ENCODE peak calls at places on chromosome 12, in nine cellular contexts. One of them, this sample, is unnamed.
A peak's percentile ranks its signal among the peaks of the same experiment; 100 is the strongest.

GRCh38 chr12:124867389-124867930 is 3.8 kb upstream of the SCARB1 start:
- DNase-seq in stimulated activated CD8-positive, alpha-beta memory T cell treated with anti-CD3 and anti-CD28 coated beads, Interleukin-4, amount 100 ng/mL, for 24 hours: no peak
- DNase-seq in NCI-H2029: no peak
- DNase-seq in EL: peak; percentile 33
- DNase-seq in naive thymus-derived CD8-positive, alpha-beta T cell: no peak
- DNase-seq in NCI-H1092: no peak
- DNase-seq in stimulated activated CD4-positive, alpha-beta T cell treated with anti-CD3 and anti-CD28 coated beads, TNF-alpha, amount 100 ng/mL, for 48 hours: no peak
- DNase-seq in NCI-H146: no peak
- DNase-seq in HTR-8/SVneo: no peak
- DNase-seq in this sample: peak; percentile 42

GRCh38 chr12:108649668-108650067 is 16.0 kb upstream of the SELPLG start:
- DNase-seq in stimulated activated CD8-positive, alpha-beta memory T cell treated with anti-CD3 and anti-CD28 coated beads, Interleukin-4, amount 100 ng/mL, for 24 hours: no peak
- DNase-seq in NCI-H2029: no peak
- DNase-seq in EL: peak; percentile 93
- DNase-seq in naive thymus-derived CD8-positive, alpha-beta T cell: no peak
- DNase-seq in NCI-H1092: no peak
- DNase-seq in stimulated activated CD4-positive, alpha-beta T cell treated with anti-CD3 and anti-CD28 coated beads, TNF-alpha, amount 100 ng/mL, for 48 hours: no peak
- DNase-seq in NCI-H146: no peak
- DNase-seq in HTR-8/SVneo: peak; percentile 59
- DNase-seq in this sample: peak; percentile 49

GRCh38 chr12:116594325-116595038 is 35.3 kb downstream of the MAP1LC3B2 start:
- DNase-seq in stimulated activated CD8-positive, alpha-beta memory T cell treated with anti-CD3 and anti-CD28 coated beads, Interleukin-4, amount 100 ng/mL, for 24 hours: peak; percentile 18
- DNase-seq in NCI-H2029: no peak
- DNase-seq in EL: no peak
- DNase-seq in naive thymus-derived CD8-positive, alpha-beta T cell: peak; percentile 31
- DNase-seq in NCI-H1092: no peak
- DNase-seq in stimulated activated CD4-positive, alpha-beta T cell treated with anti-CD3 and anti-CD28 coated beads, TNF-alpha, amount 100 ng/mL, for 48 hours: peak; percentile 15
- DNase-seq in NCI-H146: no peak
- DNase-seq in HTR-8/SVneo: no peak
- DNase-seq in this sample: no peak

GRCh38 chr12:6965026-6965661 is 5.3 kb downstream of the PHB2 start:
- DNase-seq in stimulated activated CD8-positive, alpha-beta memory T cell treated with anti-CD3 and anti-CD28 coated beads, Interleukin-4, amount 100 ng/mL, for 24 hours: peak; percentile 81
- DNase-seq in NCI-H2029: peak; percentile 80
- DNase-seq in EL: peak; percentile 78
- DNase-seq in naive thymus-derived CD8-positive, alpha-beta T cell: peak; percentile 77
- DNase-seq in NCI-H1092: peak; percentile 35
- DNase-seq in stimulated activated CD4-positive, alpha-beta T cell treated with anti-CD3 and anti-CD28 coated beads, TNF-alpha, amount 100 ng/mL, for 48 hours: peak; percentile 73
- DNase-seq in NCI-H146: peak; percentile 97
- DNase-seq in HTR-8/SVneo: peak; percentile 88
- DNase-seq in this sample: peak; percentile 78

GRCh38 chr12:108843187-108843586 is 14.2 kb downstream of the SSH1 start:
- DNase-seq in stimulated activated CD8-positive, alpha-beta memory T cell treated with anti-CD3 and anti-CD28 coated beads, Interleukin-4, amount 100 ng/mL, for 24 hours: no peak
- DNase-seq in NCI-H2029: no peak
- DNase-seq in EL: no peak
- DNase-seq in naive thymus-derived CD8-positive, alpha-beta T cell: no peak
- DNase-seq in NCI-H1092: no peak
- DNase-seq in stimulated activated CD4-positive, alpha-beta T cell treated with anti-CD3 and anti-CD28 coated beads, TNF-alpha, amount 100 ng/mL, for 48 hours: no peak
- DNase-seq in NCI-H146: no peak
- DNase-seq in HTR-8/SVneo: no peak
- DNase-seq in this sample: no peak

GRCh38 chr12:3351731-3352130 is 139.3 kb upstream of the PRMT8 start:
- DNase-seq in stimulated activated CD8-positive, alpha-beta memory T cell treated with anti-CD3 and anti-CD28 coated beads, Interleukin-4, amount 100 ng/mL, for 24 hours: no peak
- DNase-seq in NCI-H2029: no peak
- DNase-seq in EL: no peak
- DNase-seq in naive thymus-derived CD8-positive, alpha-beta T cell: no peak
- DNase-seq in NCI-H1092: no peak
- DNase-seq in stimulated activated CD4-positive, alpha-beta T cell treated with anti-CD3 and anti-CD28 coated beads, TNF-alpha, amount 100 ng/mL, for 48 hours: no peak
- DNase-seq in NCI-H146: no peak
- DNase-seq in HTR-8/SVneo: no peak
- DNase-seq in this sample: no peak

GRCh38 chr12:96906498-96906848 is 584 bp upstream of the NEDD1 start:
- DNase-seq in stimulated activated CD8-positive, alpha-beta memory T cell treated with anti-CD3 and anti-CD28 coated beads, Interleukin-4, amount 100 ng/mL, for 24 hours: no peak
- DNase-seq in NCI-H2029: no peak
- DNase-seq in EL: no peak
- DNase-seq in naive thymus-derived CD8-positive, alpha-beta T cell: no peak
- DNase-seq in NCI-H1092: no peak
- DNase-seq in stimulated activated CD4-positive, alpha-beta T cell treated with anti-CD3 and anti-CD28 coated beads, TNF-alpha, amount 100 ng/mL, for 48 hours: no peak
- DNase-seq in NCI-H146: peak; percentile 31
- DNase-seq in HTR-8/SVneo: no peak
- DNase-seq in this sample: no peak

GRCh38 chr12:14394317-14395058 is 29.0 kb downstream of the ATF7IP start:
- DNase-seq in stimulated activated CD8-positive, alpha-beta memory T cell treated with anti-CD3 and anti-CD28 coated beads, Interleukin-4, amount 100 ng/mL, for 24 hours: no peak
- DNase-seq in NCI-H2029: peak; percentile 76
- DNase-seq in EL: peak; percentile 75
- DNase-seq in naive thymus-derived CD8-positive, alpha-beta T cell: no peak
- DNase-seq in NCI-H1092: peak; percentile 10
- DNase-seq in stimulated activated CD4-positive, alpha-beta T cell treated with anti-CD3 and anti-CD28 coated beads, TNF-alpha, amount 100 ng/mL, for 48 hours: no peak
- DNase-seq in NCI-H146: peak; percentile 65
- DNase-seq in HTR-8/SVneo: peak; percentile 38
- DNase-seq in this sample: peak; percentile 81

GRCh38 chr12:68250454-68250853 is 3.0 kb downstream of the IL22 start:
- DNase-seq in stimulated activated CD8-positive, alpha-beta memory T cell treated with anti-CD3 and anti-CD28 coated beads, Interleukin-4, amount 100 ng/mL, for 24 hours: no peak
- DNase-seq in NCI-H2029: no peak
- DNase-seq in EL: no peak
- DNase-seq in naive thymus-derived CD8-positive, alpha-beta T cell: no peak
- DNase-seq in NCI-H1092: no peak
- DNase-seq in stimulated activated CD4-positive, alpha-beta T cell treated with anti-CD3 and anti-CD28 coated beads, TNF-alpha, amount 100 ng/mL, for 48 hours: no peak
- DNase-seq in NCI-H146: no peak
- DNase-seq in HTR-8/SVneo: no peak
- DNase-seq in this sample: no peak

GRCh38 chr12:84411031-84411430 is 501.6 kb downstream of the SLC6A15 start:
- DNase-seq in stimulated activated CD8-positive, alpha-beta memory T cell treated with anti-CD3 and anti-CD28 coated beads, Interleukin-4, amount 100 ng/mL, for 24 hours: no peak
- DNase-seq in NCI-H2029: no peak
- DNase-seq in EL: no peak
- DNase-seq in naive thymus-derived CD8-positive, alpha-beta T cell: no peak
- DNase-seq in NCI-H1092: no peak
- DNase-seq in stimulated activated CD4-positive, alpha-beta T cell treated with anti-CD3 and anti-CD28 coated beads, TNF-alpha, amount 100 ng/mL, for 48 hours: no peak
- DNase-seq in NCI-H146: no peak
- DNase-seq in HTR-8/SVneo: no peak
- DNase-seq in this sample: no peak

GRCh38 chr12:50401383-50402155 is 884 bp downstream of the LARP4 start:
- DNase-seq in stimulated activated CD8-positive, alpha-beta memory T cell treated with anti-CD3 and anti-CD28 coated beads, Interleukin-4, amount 100 ng/mL, for 24 hours: no peak
- DNase-seq in NCI-H2029: no peak
- DNase-seq in EL: peak; percentile 46
- DNase-seq in naive thymus-derived CD8-positive, alpha-beta T cell: no peak
- DNase-seq in NCI-H1092: no peak
- DNase-seq in stimulated activated CD4-positive, alpha-beta T cell treated with anti-CD3 and anti-CD28 coated beads, TNF-alpha, amount 100 ng/mL, for 48 hours: no peak
- DNase-seq in NCI-H146: peak; percentile 7
- DNase-seq in HTR-8/SVneo: no peak
- DNase-seq in this sample: no peak

GRCh38 chr12:85559127-85559526 is 277.1 kb downstream of the RASSF9 start:
- DNase-seq in stimulated activated CD8-positive, alpha-beta memory T cell treated with anti-CD3 and anti-CD28 coated beads, Interleukin-4, amount 100 ng/mL, for 24 hours: no peak
- DNase-seq in NCI-H2029: no peak
- DNase-seq in EL: no peak
- DNase-seq in naive thymus-derived CD8-positive, alpha-beta T cell: no peak
- DNase-seq in NCI-H1092: no peak
- DNase-seq in stimulated activated CD4-positive, alpha-beta T cell treated with anti-CD3 and anti-CD28 coated beads, TNF-alpha, amount 100 ng/mL, for 48 hours: no peak
- DNase-seq in NCI-H146: no peak
- DNase-seq in HTR-8/SVneo: no peak
- DNase-seq in this sample: no peak

GRCh38 chr12:121022713-121023112 is 6.4 kb upstream of the C12orf43 start:
- DNase-seq in stimulated activated CD8-positive, alpha-beta memory T cell treated with anti-CD3 and anti-CD28 coated beads, Interleukin-4, amount 100 ng/mL, for 24 hours: no peak
- DNase-seq in NCI-H2029: no peak
- DNase-seq in EL: no peak
- DNase-seq in naive thymus-derived CD8-positive, alpha-beta T cell: no peak
- DNase-seq in NCI-H1092: no peak
- DNase-seq in stimulated activated CD4-positive, alpha-beta T cell treated with anti-CD3 and anti-CD28 coated beads, TNF-alpha, amount 100 ng/mL, for 48 hours: no peak
- DNase-seq in NCI-H146: no peak
- DNase-seq in HTR-8/SVneo: no peak
- DNase-seq in this sample: no peak

GRCh38 chr12:106459124-106459523 is 101.6 kb downstream of the POLR3B start:
- DNase-seq in stimulated activated CD8-positive, alpha-beta memory T cell treated with anti-CD3 and anti-CD28 coated beads, Interleukin-4, amount 100 ng/mL, for 24 hours: no peak
- DNase-seq in NCI-H2029: no peak
- DNase-seq in EL: no peak
- DNase-seq in naive thymus-derived CD8-positive, alpha-beta T cell: no peak
- DNase-seq in NCI-H1092: no peak
- DNase-seq in stimulated activated CD4-positive, alpha-beta T cell treated with anti-CD3 and anti-CD28 coated beads, TNF-alpha, amount 100 ng/mL, for 48 hours: no peak
- DNase-seq in NCI-H146: no peak
- DNase-seq in HTR-8/SVneo: no peak
- DNase-seq in this sample: no peak

GRCh38 chr12:110929818-110930217 is 9.4 kb upstream of the MYL2 start:
- DNase-seq in stimulated activated CD8-positive, alpha-beta memory T cell treated with anti-CD3 and anti-CD28 coated beads, Interleukin-4, amount 100 ng/mL, for 24 hours: no peak
- DNase-seq in NCI-H2029: no peak
- DNase-seq in EL: no peak
- DNase-seq in naive thymus-derived CD8-positive, alpha-beta T cell: no peak
- DNase-seq in NCI-H1092: no peak
- DNase-seq in stimulated activated CD4-positive, alpha-beta T cell treated with anti-CD3 and anti-CD28 coated beads, TNF-alpha, amount 100 ng/mL, for 48 hours: no peak
- DNase-seq in NCI-H146: no peak
- DNase-seq in HTR-8/SVneo: no peak
- DNase-seq in this sample: no peak

GRCh38 chr12:124408822-124409517 is 114.1 kb downstream of the RFLNA start:
- DNase-seq in stimulated activated CD8-positive, alpha-beta memory T cell treated with anti-CD3 and anti-CD28 coated beads, Interleukin-4, amount 100 ng/mL, for 24 hours: no peak
- DNase-seq in NCI-H2029: no peak
- DNase-seq in EL: no peak
- DNase-seq in naive thymus-derived CD8-positive, alpha-beta T cell: no peak
- DNase-seq in NCI-H1092: no peak
- DNase-seq in stimulated activated CD4-positive, alpha-beta T cell treated with anti-CD3 and anti-CD28 coated beads, TNF-alpha, amount 100 ng/mL, for 48 hours: no peak
- DNase-seq in NCI-H146: no peak
- DNase-seq in HTR-8/SVneo: no peak
- DNase-seq in this sample: no peak

GRCh38 chr12:77578471-77579262 is 252.0 kb upstream of the NAV3 start:
- DNase-seq in stimulated activated CD8-positive, alpha-beta memory T cell treated with anti-CD3 and anti-CD28 coated beads, Interleukin-4, amount 100 ng/mL, for 24 hours: no peak
- DNase-seq in NCI-H2029: no peak
- DNase-seq in EL: no peak
- DNase-seq in naive thymus-derived CD8-positive, alpha-beta T cell: no peak
- DNase-seq in NCI-H1092: no peak
- DNase-seq in stimulated activated CD4-positive, alpha-beta T cell treated with anti-CD3 and anti-CD28 coated beads, TNF-alpha, amount 100 ng/mL, for 48 hours: no peak
- DNase-seq in NCI-H146: peak; percentile 13
- DNase-seq in HTR-8/SVneo: no peak
- DNase-seq in this sample: no peak

GRCh38 chr12:11906284-11906935 is 164.3 kb upstream of the BCL2L14 start:
- DNase-seq in stimulated activated CD8-positive, alpha-beta memory T cell treated with anti-CD3 and anti-CD28 coated beads, Interleukin-4, amount 100 ng/mL, for 24 hours: no peak
- DNase-seq in NCI-H2029: no peak
- DNase-seq in EL: peak; percentile 75
- DNase-seq in naive thymus-derived CD8-positive, alpha-beta T cell: no peak
- DNase-seq in NCI-H1092: no peak
- DNase-seq in stimulated activated CD4-positive, alpha-beta T cell treated with anti-CD3 and anti-CD28 coated beads, TNF-alpha, amount 100 ng/mL, for 48 hours: no peak
- DNase-seq in NCI-H146: no peak
- DNase-seq in HTR-8/SVneo: no peak
- DNase-seq in this sample: no peak

GRCh38 chr12:128047266-128048060 is 219.5 kb upstream of the TMEM132C start:
- DNase-seq in stimulated activated CD8-positive, alpha-beta memory T cell treated with anti-CD3 and anti-CD28 coated beads, Interleukin-4, amount 100 ng/mL, for 24 hours: no peak
- DNase-seq in NCI-H2029: no peak
- DNase-seq in EL: no peak
- DNase-seq in naive thymus-derived CD8-positive, alpha-beta T cell: no peak
- DNase-seq in NCI-H1092: no peak
- DNase-seq in stimulated activated CD4-positive, alpha-beta T cell treated with anti-CD3 and anti-CD28 coated beads, TNF-alpha, amount 100 ng/mL, for 48 hours: no peak
- DNase-seq in NCI-H146: no peak
- DNase-seq in HTR-8/SVneo: no peak
- DNase-seq in this sample: no peak

GRCh38 chr12:15364221-15365170 is 42.2 kb downstream of the PTPRO start:
- DNase-seq in stimulated activated CD8-positive, alpha-beta memory T cell treated with anti-CD3 and anti-CD28 coated beads, Interleukin-4, amount 100 ng/mL, for 24 hours: no peak
- DNase-seq in NCI-H2029: no peak
- DNase-seq in EL: no peak
- DNase-seq in naive thymus-derived CD8-positive, alpha-beta T cell: no peak
- DNase-seq in NCI-H1092: no peak
- DNase-seq in stimulated activated CD4-positive, alpha-beta T cell treated with anti-CD3 and anti-CD28 coated beads, TNF-alpha, amount 100 ng/mL, for 48 hours: no peak
- DNase-seq in NCI-H146: peak; percentile 48
- DNase-seq in HTR-8/SVneo: no peak
- DNase-seq in this sample: peak; percentile 72

GRCh38 chr12:98863167-98863566 is 218.1 kb downstream of the APAF1 start:
- DNase-seq in stimulated activated CD8-positive, alpha-beta memory T cell treated with anti-CD3 and anti-CD28 coated beads, Interleukin-4, amount 100 ng/mL, for 24 hours: no peak
- DNase-seq in NCI-H2029: no peak
- DNase-seq in EL: no peak
- DNase-seq in naive thymus-derived CD8-positive, alpha-beta T cell: no peak
- DNase-seq in NCI-H1092: no peak
- DNase-seq in stimulated activated CD4-positive, alpha-beta T cell treated with anti-CD3 and anti-CD28 coated beads, TNF-alpha, amount 100 ng/mL, for 48 hours: no peak
- DNase-seq in NCI-H146: no peak
- DNase-seq in HTR-8/SVneo: no peak
- DNase-seq in this sample: no peak

GRCh38 chr12:8947737-8948136 is 1.7 kb downstream of the M6PR start:
- DNase-seq in stimulated activated CD8-positive, alpha-beta memory T cell treated with anti-CD3 and anti-CD28 coated beads, Interleukin-4, amount 100 ng/mL, for 24 hours: no peak
- DNase-seq in NCI-H2029: no peak
- DNase-seq in EL: no peak
- DNase-seq in naive thymus-derived CD8-positive, alpha-beta T cell: no peak
- DNase-seq in NCI-H1092: no peak
- DNase-seq in stimulated activated CD4-positive, alpha-beta T cell treated with anti-CD3 and anti-CD28 coated beads, TNF-alpha, amount 100 ng/mL, for 48 hours: no peak
- DNase-seq in NCI-H146: no peak
- DNase-seq in HTR-8/SVneo: no peak
- DNase-seq in this sample: no peak

GRCh38 chr12:34356233-34356987 is 334.1 kb downstream of the ALG10 start:
- DNase-seq in stimulated activated CD8-positive, alpha-beta memory T cell treated with anti-CD3 and anti-CD28 coated beads, Interleukin-4, amount 100 ng/mL, for 24 hours: no peak
- DNase-seq in NCI-H2029: no peak
- DNase-seq in EL: no peak
- DNase-seq in naive thymus-derived CD8-positive, alpha-beta T cell: no peak
- DNase-seq in NCI-H1092: no peak
- DNase-seq in stimulated activated CD4-positive, alpha-beta T cell treated with anti-CD3 and anti-CD28 coated beads, TNF-alpha, amount 100 ng/mL, for 48 hours: no peak
- DNase-seq in NCI-H146: no peak
- DNase-seq in HTR-8/SVneo: no peak
- DNase-seq in this sample: no peak

GRCh38 chr12:14995583-14996425 is 23.0 kb downstream of the PDE6H start:
- DNase-seq in stimulated activated CD8-positive, alpha-beta memory T cell treated with anti-CD3 and anti-CD28 coated beads, Interleukin-4, amount 100 ng/mL, for 24 hours: no peak
- DNase-seq in NCI-H2029: peak; percentile 47
- DNase-seq in EL: peak; percentile 53
- DNase-seq in naive thymus-derived CD8-positive, alpha-beta T cell: no peak
- DNase-seq in NCI-H1092: peak; percentile 38
- DNase-seq in stimulated activated CD4-positive, alpha-beta T cell treated with anti-CD3 and anti-CD28 coated beads, TNF-alpha, amount 100 ng/mL, for 48 hours: no peak
- DNase-seq in NCI-H146: peak; percentile 54
- DNase-seq in HTR-8/SVneo: peak; percentile 8
- DNase-seq in this sample: peak; percentile 17

GRCh38 chr12:2299207-2299606 is 246.4 kb downstream of the CACNA1C start:
- DNase-seq in stimulated activated CD8-positive, alpha-beta memory T cell treated with anti-CD3 and anti-CD28 coated beads, Interleukin-4, amount 100 ng/mL, for 24 hours: no peak
- DNase-seq in NCI-H2029: peak; percentile 70
- DNase-seq in EL: no peak
- DNase-seq in naive thymus-derived CD8-positive, alpha-beta T cell: no peak
- DNase-seq in NCI-H1092: peak; percentile 70
- DNase-seq in stimulated activated CD4-positive, alpha-beta T cell treated with anti-CD3 and anti-CD28 coated beads, TNF-alpha, amount 100 ng/mL, for 48 hours: no peak
- DNase-seq in NCI-H146: no peak
- DNase-seq in HTR-8/SVneo: no peak
- DNase-seq in this sample: no peak

GRCh38 chr12:107912421-107913004 is 138.0 kb downstream of the ASCL4 start:
- DNase-seq in stimulated activated CD8-positive, alpha-beta memory T cell treated with anti-CD3 and anti-CD28 coated beads, Interleukin-4, amount 100 ng/mL, for 24 hours: peak; percentile 33
- DNase-seq in NCI-H2029: no peak
- DNase-seq in EL: peak; percentile 30
- DNase-seq in naive thymus-derived CD8-positive, alpha-beta T cell: peak; percentile 29
- DNase-seq in NCI-H1092: no peak
- DNase-seq in stimulated activated CD4-positive, alpha-beta T cell treated with anti-CD3 and anti-CD28 coated beads, TNF-alpha, amount 100 ng/mL, for 48 hours: peak; percentile 46
- DNase-seq in NCI-H146: peak; percentile 9
- DNase-seq in HTR-8/SVneo: peak; percentile 18
- DNase-seq in this sample: no peak

GRCh38 chr12:101804409-101804808 is 26.4 kb downstream of the GNPTAB start:
- DNase-seq in stimulated activated CD8-positive, alpha-beta memory T cell treated with anti-CD3 and anti-CD28 coated beads, Interleukin-4, amount 100 ng/mL, for 24 hours: no peak
- DNase-seq in NCI-H2029: no peak
- DNase-seq in EL: no peak
- DNase-seq in naive thymus-derived CD8-positive, alpha-beta T cell: no peak
- DNase-seq in NCI-H1092: no peak
- DNase-seq in stimulated activated CD4-positive, alpha-beta T cell treated with anti-CD3 and anti-CD28 coated beads, TNF-alpha, amount 100 ng/mL, for 48 hours: no peak
- DNase-seq in NCI-H146: no peak
- DNase-seq in HTR-8/SVneo: no peak
- DNase-seq in this sample: no peak

GRCh38 chr12:109594566-109595317 is 21.1 kb downstream of the MVK start:
- DNase-seq in stimulated activated CD8-positive, alpha-beta memory T cell treated with anti-CD3 and anti-CD28 coated beads, Interleukin-4, amount 100 ng/mL, for 24 hours: no peak
- DNase-seq in NCI-H2029: no peak
- DNase-seq in EL: no peak
- DNase-seq in naive thymus-derived CD8-positive, alpha-beta T cell: no peak
- DNase-seq in NCI-H1092: no peak
- DNase-seq in stimulated activated CD4-positive, alpha-beta T cell treated with anti-CD3 and anti-CD28 coated beads, TNF-alpha, amount 100 ng/mL, for 48 hours: no peak
- DNase-seq in NCI-H146: no peak
- DNase-seq in HTR-8/SVneo: no peak
- DNase-seq in this sample: no peak

GRCh38 chr12:49741882-49742620 is 694 bp downstream of the TMBIM6 start:
- DNase-seq in stimulated activated CD8-positive, alpha-beta memory T cell treated with anti-CD3 and anti-CD28 coated beads, Interleukin-4, amount 100 ng/mL, for 24 hours: peak; percentile 80
- DNase-seq in NCI-H2029: peak; percentile 92
- DNase-seq in EL: peak; percentile 94
- DNase-seq in naive thymus-derived CD8-positive, alpha-beta T cell: peak; percentile 86
- DNase-seq in NCI-H1092: no peak
- DNase-seq in stimulated activated CD4-positive, alpha-beta T cell treated with anti-CD3 and anti-CD28 coated beads, TNF-alpha, amount 100 ng/mL, for 48 hours: peak; percentile 89
- DNase-seq in NCI-H146: peak; percentile 84
- DNase-seq in HTR-8/SVneo: peak; percentile 70
- DNase-seq in this sample: peak; percentile 82

GRCh38 chr12:109734219-109735000 is 20.8 kb downstream of the FAM222A start:
- DNase-seq in stimulated activated CD8-positive, alpha-beta memory T cell treated with anti-CD3 and anti-CD28 coated beads, Interleukin-4, amount 100 ng/mL, for 24 hours: no peak
- DNase-seq in NCI-H2029: no peak
- DNase-seq in EL: no peak
- DNase-seq in naive thymus-derived CD8-positive, alpha-beta T cell: no peak
- DNase-seq in NCI-H1092: no peak
- DNase-seq in stimulated activated CD4-positive, alpha-beta T cell treated with anti-CD3 and anti-CD28 coated beads, TNF-alpha, amount 100 ng/mL, for 48 hours: no peak
- DNase-seq in NCI-H146: peak; percentile 66
- DNase-seq in HTR-8/SVneo: no peak
- DNase-seq in this sample: no peak

GRCh38 chr12:42568952-42569916 is 20.3 kb downstream of the PRICKLE1 start:
- DNase-seq in stimulated activated CD8-positive, alpha-beta memory T cell treated with anti-CD3 and anti-CD28 coated beads, Interleukin-4, amount 100 ng/mL, for 24 hours: no peak
- DNase-seq in NCI-H2029: no peak
- DNase-seq in EL: peak; percentile 63
- DNase-seq in naive thymus-derived CD8-positive, alpha-beta T cell: no peak
- DNase-seq in NCI-H1092: no peak
- DNase-seq in stimulated activated CD4-positive, alpha-beta T cell treated with anti-CD3 and anti-CD28 coated beads, TNF-alpha, amount 100 ng/mL, for 48 hours: no peak
- DNase-seq in NCI-H146: peak; percentile 60
- DNase-seq in HTR-8/SVneo: peak; percentile 44
- DNase-seq in this sample: peak; percentile 41